ENCODE peak calls at places on chromosomes 6 and 20, in ten cellular contexts. P, W, J, Y, D, S, K, U, H and M are unnamed samples.
A peak's percentile ranks its signal among the peaks of the same experiment; 100 is the strongest.

GRCh38 chr6:144265390-144265789 is 19.7 kb upstream of the UTRN start:
- DNase-seq in P (peak; percentile 92), W (peak; percentile 84), J (no peak), Y (no peak), D (peak; percentile 15), S (no peak), K (peak; percentile 69), U (no peak), H (no peak), M (peak; percentile 21)

GRCh38 chr6:2881358-2881885 is 21.7 kb downstream of the SERPINB9 start:
- DNase-seq in P (no peak), W (no peak), J (no peak), Y (no peak), D (no peak), S (no peak), K (no peak), U (no peak), H (no peak), M (no peak)

GRCh38 chr6:80411486-80411885 is 305.0 kb downstream of the BCKDHB start:
- DNase-seq in P (no peak), W (no peak), J (no peak), Y (no peak), D (no peak), S (no peak), K (no peak), U (no peak), H (no peak), M (no peak)

GRCh38 chr6:10589429-10589727 is 68.2 kb downstream of the GCNT2 start:
- DNase-seq in P (no peak), W (no peak), J (no peak), Y (no peak), D (no peak), S (no peak), K (no peak), U (no peak), H (no peak), M (no peak)

GRCh38 chr20:45088247-45088646 is 12.7 kb downstream of the KCNS1 start:
- DNase-seq in P (peak; percentile 29), W (peak; percentile 84), J (no peak), Y (no peak), D (no peak), S (no peak), K (peak; percentile 92), U (no peak), H (no peak), M (no peak)

GRCh38 chr20:10658051-10658823 is 15.6 kb downstream of the JAG1 start:
- DNase-seq in P (no peak), W (no peak), J (no peak), Y (no peak), D (no peak), S (no peak), K (no peak), U (no peak), H (no peak), M (no peak)

GRCh38 chr6:27650620-27651370 is 177.9 kb upstream of the ZNF184 start:
- DNase-seq in P (peak; percentile 87), W (peak; percentile 63), J (no peak), Y (no peak), D (peak; percentile 62), S (no peak), K (peak; percentile 68), U (no peak), H (no peak), M (peak; percentile 78)

GRCh38 chr20:34058831-34059230 is 53.2 kb downstream of the EIF2S2 start:
- DNase-seq in P (peak; percentile 15), W (no peak), J (no peak), Y (no peak), D (no peak), S (no peak), K (no peak), U (no peak), H (no peak), M (no peak)

GRCh38 chr6:170024940-170025339 is 265.9 kb downstream of the DLL1 start:
- DNase-seq in P (peak; percentile 7), W (peak; percentile 15), J (peak; percentile 38), Y (no peak), D (no peak), S (peak; percentile 47), K (no peak), U (no peak), H (no peak), M (no peak)

GRCh38 chr20:48965189-48965910 is 43.8 kb downstream of the ARFGEF2 start:
- DNase-seq in P (peak; percentile 29), W (peak; percentile 16), J (no peak), Y (no peak), D (no peak), S (no peak), K (no peak), U (no peak), H (no peak), M (no peak)

GRCh38 chr6:169232507-169232931 is 21.1 kb downstream of the THBS2 start:
- DNase-seq in P (no peak), W (no peak), J (no peak), Y (no peak), D (no peak), S (peak; percentile 9), K (no peak), U (no peak), H (no peak), M (no peak)

GRCh38 chr20:44020406-44021148 is 105.9 kb downstream of the TOX2 start:
- DNase-seq in P (no peak), W (no peak), J (no peak), Y (no peak), D (no peak), S (no peak), K (no peak), U (no peak), H (no peak), M (no peak)

GRCh38 chr6:165877773-165878172 is 214.7 kb upstream of the PDE10A start:
- DNase-seq in P (no peak), W (no peak), J (no peak), Y (no peak), D (no peak), S (no peak), K (no peak), U (no peak), H (no peak), M (no peak)

GRCh38 chr6:149580880-149581279 is 14.7 kb downstream of the GINM1 start:
- DNase-seq in P (no peak), W (no peak), J (no peak), Y (no peak), D (no peak), S (no peak), K (peak; percentile 93), U (no peak), H (no peak), M (no peak)

GRCh38 chr20:46312945-46313861 is 4.9 kb upstream of the CDH22 start:
- DNase-seq in P (no peak), W (no peak), J (no peak), Y (no peak), D (no peak), S (no peak), K (no peak), U (no peak), H (no peak), M (no peak)

GRCh38 chr20:64153410-64153809 is 10.8 kb upstream of the MYT1 start:
- DNase-seq in P (no peak), W (no peak), J (no peak), Y (no peak), D (no peak), S (no peak), K (no peak), U (no peak), H (no peak), M (no peak)

GRCh38 chr20:23061262-23061661 is 11.8 kb upstream of the THBD start:
- DNase-seq in P (no peak), W (no peak), J (no peak), Y (no peak), D (no peak), S (no peak), K (no peak), U (no peak), H (no peak), M (no peak)

GRCh38 chr6:87658516-87658915 is 43.5 kb downstream of the AKIRIN2 start:
- DNase-seq in P (no peak), W (peak; percentile 36), J (no peak), Y (no peak), D (no peak), S (no peak), K (no peak), U (no peak), H (no peak), M (no peak)

GRCh38 chr6:1286972-1287600 is 24.8 kb upstream of the FOXQ1 start:
- DNase-seq in P (peak; percentile 65), W (peak; percentile 50), J (peak; percentile 82), Y (no peak), D (no peak), S (peak; percentile 43), K (peak; percentile 100), U (no peak), H (no peak), M (no peak)

GRCh38 chr6:14510038-14510437 is 392.5 kb downstream of the CD83 start:
- DNase-seq in P (no peak), W (no peak), J (no peak), Y (no peak), D (no peak), S (no peak), K (no peak), U (no peak), H (no peak), M (no peak)
- TF ChIP-seq CTCF in P (no peak), W (no peak), J (no peak), Y (no peak), D (no peak), S (no peak), K (no peak), U (no peak), H (no peak), M (no peak)

DNA sequence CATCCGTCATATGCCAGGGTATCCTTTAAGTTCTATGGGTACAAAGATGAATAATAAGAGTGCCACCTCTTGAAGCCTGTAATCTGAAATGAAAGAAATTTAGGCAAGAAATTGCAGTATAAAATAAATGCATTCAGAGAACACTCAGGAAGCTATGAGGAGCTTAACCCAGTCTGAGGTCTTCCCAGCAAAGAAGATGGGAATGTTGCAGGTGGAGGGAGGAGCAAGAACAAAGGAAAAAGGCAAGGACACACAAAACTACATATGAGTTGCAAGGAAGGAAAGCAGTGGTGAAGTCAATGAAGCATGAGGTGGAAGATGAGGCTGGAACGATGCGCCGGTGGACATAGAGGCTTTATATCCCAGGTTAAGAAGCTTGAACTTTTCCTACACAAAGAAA is 67.0 kb upstream of the DST start:
- DNase-seq in P (no peak), W (no peak), J (no peak), Y (no peak), D (no peak), S (no peak), K (no peak), U (no peak), H (no peak), M (no peak)
- TF ChIP-seq CTCF in P (no peak), W (no peak), J (no peak), Y (no peak), D (no peak), S (no peak), K (no peak), U (no peak), H (no peak), M (no peak)

GRCh38 chr6:4727671-4728435 is 48.4 kb upstream of the CDYL start:
- DNase-seq in P (no peak), W (no peak), J (no peak), Y (no peak), D (no peak), S (no peak), K (no peak), U (peak; percentile 67), H (no peak), M (no peak)
- TF ChIP-seq CTCF in P (no peak), W (no peak), J (no peak), Y (no peak), D (no peak), S (no peak), K (no peak), U (no peak), H (no peak), M (no peak)

GRCh38 chr6:39003072-39003471 is 45.5 kb upstream of the GLP1R start:
- DNase-seq in P (peak; percentile 5), W (no peak), J (no peak), Y (no peak), D (no peak), S (no peak), K (peak; percentile 7), U (no peak), H (no peak), M (peak; percentile 69)
- TF ChIP-seq CTCF in P (peak; percentile 15), W (peak; percentile 29), J (no peak), Y (no peak), D (peak; percentile 43), S (no peak), K (peak; percentile 28), U (no peak), H (no peak), M (peak; percentile 50)